ENCODE peak calls at places on chromosomes 1 and 21, in five cellular contexts. One of them, this sample, is unnamed.

GRCh38 chr1:64874664-64875063 is 91.7 kb downstream of the JAK1 start:
- DNase-seq in fibroblast of pulmonary artery: no peak
- DNase-seq in AG09319: no peak
- DNase-seq in NB4: no peak
- DNase-seq in heart left ventricle: no peak
- DNase-seq in this sample: no peak

GRCh38 chr1:174191255-174191906 is 32.1 kb downstream of the RABGAP1L start:
- DNase-seq in fibroblast of pulmonary artery: peak; percentile 46
- DNase-seq in AG09319: peak; percentile 71
- DNase-seq in NB4: no peak
- DNase-seq in heart left ventricle: no peak
- DNase-seq in this sample: no peak

GRCh38 chr1:159935719-159936283 is 9.6 kb downstream of the IGSF9 start:
- DNase-seq in fibroblast of pulmonary artery: no peak
- DNase-seq in AG09319: no peak
- DNase-seq in NB4: peak; percentile 53
- DNase-seq in heart left ventricle: no peak
- DNase-seq in this sample: no peak

GRCh38 chr1:188237573-188238353 is 1409.0 kb downstream of the PLA2G4A start:
- DNase-seq in fibroblast of pulmonary artery: peak; percentile 54
- DNase-seq in AG09319: no peak
- DNase-seq in NB4: no peak
- DNase-seq in heart left ventricle: no peak
- DNase-seq in this sample: no peak

GRCh38 chr21:46180778-46181391 is 3.4 kb downstream of the SPATC1L start:
- DNase-seq in fibroblast of pulmonary artery: no peak
- DNase-seq in AG09319: no peak
- DNase-seq in NB4: no peak
- DNase-seq in heart left ventricle: no peak
- DNase-seq in this sample: peak; percentile 10

GRCh38 chr1:234229676-234230075 is 143.6 kb upstream of the COA6 start:
- DNase-seq in fibroblast of pulmonary artery: no peak
- DNase-seq in AG09319: no peak
- DNase-seq in NB4: no peak
- DNase-seq in heart left ventricle: no peak
- DNase-seq in this sample: no peak

GRCh38 chr1:190633488-190633887 is 155.8 kb upstream of the BRINP3 start:
- DNase-seq in fibroblast of pulmonary artery: peak; percentile 6
- DNase-seq in AG09319: no peak
- DNase-seq in NB4: no peak
- DNase-seq in heart left ventricle: no peak
- DNase-seq in this sample: no peak

GRCh38 chr1:212982430-212983152 is 32.2 kb downstream of the VASH2 start:
- DNase-seq in fibroblast of pulmonary artery: no peak
- DNase-seq in AG09319: no peak
- DNase-seq in NB4: no peak
- DNase-seq in heart left ventricle: no peak
- DNase-seq in this sample: no peak

GRCh38 chr1:95118019-95118499 is 904 bp downstream of the TLCD4 start:
- DNase-seq in fibroblast of pulmonary artery: no peak
- DNase-seq in AG09319: no peak
- DNase-seq in NB4: peak; percentile 7
- DNase-seq in heart left ventricle: no peak
- DNase-seq in this sample: peak; percentile 32

GRCh38 chr1:167728818-167729410 is 7.1 kb downstream of the MPZL1 start:
- DNase-seq in fibroblast of pulmonary artery: no peak
- DNase-seq in AG09319: no peak
- DNase-seq in NB4: no peak
- DNase-seq in heart left ventricle: no peak
- DNase-seq in this sample: no peak

GRCh38 chr1:41537788-41538351 is 53.4 kb upstream of the EDN2 start:
- DNase-seq in fibroblast of pulmonary artery: peak; percentile 84
- DNase-seq in AG09319: no peak
- DNase-seq in NB4: no peak
- DNase-seq in heart left ventricle: peak; percentile 67
- DNase-seq in this sample: peak; percentile 65

GRCh38 chr1:147515046-147515869 is 26.0 kb upstream of the BCL9 start:
- DNase-seq in fibroblast of pulmonary artery: peak; percentile 73
- DNase-seq in AG09319: no peak
- DNase-seq in NB4: peak; percentile 41
- DNase-seq in heart left ventricle: no peak
- DNase-seq in this sample: no peak

GRCh38 chr1:229430761-229431269 is 3.1 kb downstream of the ACTA1 start:
- DNase-seq in fibroblast of pulmonary artery: peak; percentile 57
- DNase-seq in AG09319: no peak
- DNase-seq in NB4: peak; percentile 74
- DNase-seq in heart left ventricle: peak; percentile 71
- DNase-seq in this sample: no peak

GRCh38 chr1:64598100-64598571 is 128.2 kb downstream of the CACHD1 start:
- DNase-seq in fibroblast of pulmonary artery: peak; percentile 31
- DNase-seq in AG09319: peak; percentile 5
- DNase-seq in NB4: no peak
- DNase-seq in heart left ventricle: no peak
- DNase-seq in this sample: no peak

GRCh38 chr1:26281971-26282693 is 2.2 kb downstream of the SH3BGRL3 start:
- DNase-seq in fibroblast of pulmonary artery: no peak
- DNase-seq in AG09319: no peak
- DNase-seq in NB4: peak; percentile 80
- DNase-seq in heart left ventricle: no peak
- DNase-seq in this sample: no peak

GRCh38 chr1:228452194-228453021 is 34.8 kb upstream of the RNF187 start:
- DNase-seq in fibroblast of pulmonary artery: no peak
- DNase-seq in AG09319: no peak
- DNase-seq in NB4: peak; percentile 24
- DNase-seq in heart left ventricle: no peak
- DNase-seq in this sample: no peak

GRCh38 chr1:169928438-169929209 is 34.9 kb upstream of the SCYL3 start:
- DNase-seq in fibroblast of pulmonary artery: peak; percentile 77
- DNase-seq in AG09319: peak; percentile 28
- DNase-seq in NB4: peak; percentile 54
- DNase-seq in heart left ventricle: no peak
- DNase-seq in this sample: no peak

GRCh38 chr1:222329493-222330045 is 218.3 kb downstream of the HHIPL2 start:
- DNase-seq in fibroblast of pulmonary artery: no peak
- DNase-seq in AG09319: no peak
- DNase-seq in NB4: no peak
- DNase-seq in heart left ventricle: no peak
- DNase-seq in this sample: no peak

GRCh38 chr1:180310095-180310494 is 80.0 kb downstream of the LHX4 start:
- DNase-seq in fibroblast of pulmonary artery: peak; percentile 61
- DNase-seq in AG09319: peak; percentile 2
- DNase-seq in NB4: peak; percentile 46
- DNase-seq in heart left ventricle: no peak
- DNase-seq in this sample: no peak

GRCh38 chr1:2271134-2271785 is 43.1 kb downstream of the SKI start:
- DNase-seq in fibroblast of pulmonary artery: no peak
- DNase-seq in AG09319: no peak
- DNase-seq in NB4: no peak
- DNase-seq in heart left ventricle: no peak
- DNase-seq in this sample: no peak

GRCh38 chr1:156193488-156194299 is at the start of gene SLC25A44:
- DNase-seq in fibroblast of pulmonary artery: peak; percentile 100
- DNase-seq in AG09319: peak; percentile 98
- DNase-seq in NB4: peak; percentile 98
- DNase-seq in heart left ventricle: peak; percentile 97
- DNase-seq in this sample: peak; percentile 97

GRCh38 chr1:47771766-47772165 is 225.4 kb downstream of the TRABD2B start:
- DNase-seq in fibroblast of pulmonary artery: no peak
- DNase-seq in AG09319: no peak
- DNase-seq in NB4: no peak
- DNase-seq in heart left ventricle: no peak
- DNase-seq in this sample: peak; percentile 63

GRCh38 chr1:9809122-9809521 is 14.6 kb downstream of the CLSTN1 start:
- DNase-seq in fibroblast of pulmonary artery: no peak
- DNase-seq in AG09319: no peak
- DNase-seq in NB4: no peak
- DNase-seq in heart left ventricle: no peak
- DNase-seq in this sample: no peak

GRCh38 chr1:220791287-220791686 is 4.6 kb downstream of the MTARC1 start:
- DNase-seq in fibroblast of pulmonary artery: no peak
- DNase-seq in AG09319: no peak
- DNase-seq in NB4: no peak
- DNase-seq in heart left ventricle: peak; percentile 48
- DNase-seq in this sample: no peak

GRCh38 chr1:54743416-54743815 is 20.9 kb downstream of the PARS2 start:
- DNase-seq in fibroblast of pulmonary artery: no peak
- DNase-seq in AG09319: no peak
- DNase-seq in NB4: no peak
- DNase-seq in heart left ventricle: no peak
- DNase-seq in this sample: no peak

GRCh38 chr1:17653728-17654351 is 101.3 kb upstream of the ACTL8 start:
- DNase-seq in fibroblast of pulmonary artery: peak; percentile 60
- DNase-seq in AG09319: no peak
- DNase-seq in NB4: peak; percentile 47
- DNase-seq in heart left ventricle: no peak
- DNase-seq in this sample: peak; percentile 54
- TF ChIP-seq CTCF in fibroblast of pulmonary artery: peak; percentile 81
- TF ChIP-seq CTCF in AG09319: peak; percentile 78
- TF ChIP-seq CTCF in NB4: peak; percentile 71
- TF ChIP-seq CTCF in heart left ventricle: peak; percentile 40
- TF ChIP-seq CTCF in this sample: peak; percentile 35

GRCh38 chr1:61853545-61853944 is 111.3 kb downstream of the PATJ start:
- DNase-seq in fibroblast of pulmonary artery: peak; percentile 55
- DNase-seq in AG09319: peak; percentile 4
- DNase-seq in NB4: peak; percentile 13
- DNase-seq in heart left ventricle: no peak
- DNase-seq in this sample: no peak
- TF ChIP-seq CTCF in fibroblast of pulmonary artery: peak; percentile 43
- TF ChIP-seq CTCF in AG09319: peak; percentile 40
- TF ChIP-seq CTCF in NB4: no peak
- TF ChIP-seq CTCF in heart left ventricle: no peak
- TF ChIP-seq CTCF in this sample: no peak

GRCh38 chr1:197914510-197914909 is 2.7 kb upstream of the LHX9 start:
- DNase-seq in fibroblast of pulmonary artery: no peak
- DNase-seq in AG09319: no peak
- DNase-seq in NB4: no peak
- DNase-seq in heart left ventricle: no peak
- DNase-seq in this sample: no peak

GRCh38 chr1:197917813-197918646 is 858 bp downstream of the LHX9 start:
- DNase-seq in fibroblast of pulmonary artery: no peak
- DNase-seq in AG09319: no peak
- DNase-seq in NB4: peak; percentile 59
- DNase-seq in heart left ventricle: no peak
- DNase-seq in this sample: no peak

GRCh38 chr1:197917553-197917812 is 311 bp downstream of the LHX9 start:
- DNase-seq in fibroblast of pulmonary artery: no peak
- DNase-seq in AG09319: no peak
- DNase-seq in NB4: no peak
- DNase-seq in heart left ventricle: no peak
- DNase-seq in this sample: no peak

GRCh38 chr1:197915217-197915616 is 2.0 kb upstream of the LHX9 start:
- DNase-seq in fibroblast of pulmonary artery: no peak
- DNase-seq in AG09319: no peak
- DNase-seq in NB4: no peak
- DNase-seq in heart left ventricle: no peak
- DNase-seq in this sample: no peak

DNA sequence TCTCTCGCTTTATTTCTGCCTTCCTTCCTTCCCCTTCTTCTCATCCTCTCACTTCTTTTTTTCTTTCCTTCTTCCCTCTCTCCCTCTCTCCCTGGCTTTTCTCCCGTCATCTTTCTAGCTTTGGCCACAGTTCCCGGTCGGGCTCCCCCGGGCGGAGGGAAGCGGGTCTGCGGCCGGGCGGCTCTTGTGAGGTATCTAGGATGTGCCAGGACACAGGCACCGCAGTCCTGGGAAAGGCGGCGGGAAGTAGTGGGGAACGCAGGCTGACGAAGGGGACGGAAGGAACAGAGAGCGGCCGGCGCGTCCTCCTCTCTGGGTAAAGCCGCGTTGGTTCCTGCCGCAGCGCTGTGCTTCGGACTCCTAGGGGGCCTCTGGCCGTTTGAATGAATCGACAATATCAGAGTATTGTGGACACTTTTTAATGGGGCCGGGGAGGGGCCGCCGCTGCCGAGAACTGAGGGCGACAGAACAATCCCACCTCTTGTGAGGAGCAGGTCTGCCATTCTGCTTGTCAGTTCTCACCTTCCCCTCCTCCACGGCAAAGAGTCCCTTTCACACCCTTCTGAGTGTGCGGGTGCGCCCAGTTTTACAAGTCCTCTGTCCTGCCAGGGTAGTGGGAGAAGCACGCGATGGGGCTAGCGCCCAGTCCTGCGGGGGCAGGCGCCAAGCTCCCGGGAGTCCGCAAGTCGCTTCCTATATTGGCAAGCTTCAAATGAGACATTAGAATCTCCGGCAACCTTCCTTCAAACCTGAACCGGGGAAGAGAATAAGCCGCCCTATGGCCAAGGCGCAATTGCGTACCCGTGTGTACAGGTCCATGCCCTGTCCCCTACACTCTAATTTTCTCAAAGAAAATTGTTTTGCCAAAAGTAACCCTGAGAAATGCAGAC is 1.1 kb upstream of the LHX9 start:
- DNase-seq in fibroblast of pulmonary artery: peak; percentile 60
- DNase-seq in AG09319: no peak
- DNase-seq in NB4: peak; percentile 57
- DNase-seq in heart left ventricle: peak; percentile 48
- DNase-seq in this sample: peak; percentile 70
- TF ChIP-seq CTCF in fibroblast of pulmonary artery: peak; percentile 64
- TF ChIP-seq CTCF in AG09319: peak; percentile 58
- TF ChIP-seq CTCF in NB4: peak; percentile 42
- TF ChIP-seq CTCF in heart left ventricle: no peak
- TF ChIP-seq CTCF in this sample: peak; percentile 31

GRCh38 chr1:43600033-43601020 is 49.6 kb upstream of the KDM4A start:
- DNase-seq in fibroblast of pulmonary artery: no peak
- DNase-seq in AG09319: no peak
- DNase-seq in NB4: no peak
- DNase-seq in heart left ventricle: no peak
- DNase-seq in this sample: no peak
- TF ChIP-seq CTCF in fibroblast of pulmonary artery: no peak
- TF ChIP-seq CTCF in AG09319: no peak
- TF ChIP-seq CTCF in NB4: no peak
- TF ChIP-seq CTCF in heart left ventricle: no peak
- TF ChIP-seq CTCF in this sample: no peak

DNA sequence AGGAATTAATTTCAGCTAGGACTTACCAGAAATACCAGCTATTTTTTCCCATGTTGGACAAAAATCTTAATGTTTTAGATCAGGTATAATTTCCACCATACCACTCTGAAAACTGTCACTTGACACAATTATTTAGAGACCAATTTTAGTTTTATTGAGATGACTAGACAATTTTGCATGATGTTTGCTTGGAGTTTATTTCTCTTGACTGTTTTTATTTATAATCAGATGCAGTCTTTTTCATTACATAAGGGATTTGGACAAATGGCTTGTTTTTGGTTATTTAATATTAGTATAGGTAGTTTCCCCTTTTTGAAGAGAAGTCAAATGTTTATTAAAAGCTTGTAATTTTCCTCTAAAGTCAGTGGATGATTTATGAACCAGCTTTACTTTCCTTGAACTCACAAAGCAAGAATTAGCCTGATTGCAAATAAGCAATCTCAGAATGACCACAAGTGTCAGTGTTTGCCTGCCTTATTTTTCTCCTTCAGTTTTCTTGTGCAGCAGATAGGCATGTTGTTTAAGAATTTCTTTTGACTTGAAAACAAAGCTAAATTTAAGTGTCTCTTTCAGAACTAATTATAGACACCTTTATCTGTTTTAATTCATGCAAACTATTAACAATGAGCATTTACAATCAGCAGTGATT is 3.8 kb upstream of the B3GALT2 start:
- DNase-seq in fibroblast of pulmonary artery: peak; percentile 56
- DNase-seq in AG09319: no peak
- DNase-seq in NB4: no peak
- DNase-seq in heart left ventricle: no peak
- DNase-seq in this sample: no peak
- TF ChIP-seq CTCF in fibroblast of pulmonary artery: peak; percentile 46
- TF ChIP-seq CTCF in AG09319: peak; percentile 12
- TF ChIP-seq CTCF in NB4: no peak
- TF ChIP-seq CTCF in heart left ventricle: no peak
- TF ChIP-seq CTCF in this sample: peak; percentile 53

This sample was measured in Peyer's patch.